ENCODE peak calls at places on chromosome 21, in eight cellular contexts. One of them, this sample, is unnamed.
A peak's percentile ranks its signal among the peaks of the same experiment; 100 is the strongest.

GRCh38 chr21:30336596-30336995 is 898 bp downstream of the KRTAP27-1 start:
- DNase-seq in H1: no peak
- DNase-seq in left ventricle myocardium inferior: no peak
- DNase-seq in brain microvascular endothelial cell: no peak
- DNase-seq in B cell: no peak
- DNase-seq in stomach: no peak
- DNase-seq in GM12865: no peak
- DNase-seq in mammary epithelial cell: peak; percentile 42
- DNase-seq in this sample: no peak

GRCh38 chr21:31630062-31630711 is 29.3 kb upstream of the SOD1 start:
- DNase-seq in H1: no peak
- DNase-seq in left ventricle myocardium inferior: no peak
- DNase-seq in brain microvascular endothelial cell: peak; percentile 97
- DNase-seq in B cell: no peak
- DNase-seq in stomach: peak; percentile 84
- DNase-seq in GM12865: no peak
- DNase-seq in mammary epithelial cell: peak; percentile 98
- DNase-seq in this sample: no peak

GRCh38 chr21:36385909-36386642 is 884 bp downstream of the CHAF1B start:
- DNase-seq in H1: no peak
- DNase-seq in left ventricle myocardium inferior: no peak
- DNase-seq in brain microvascular endothelial cell: no peak
- DNase-seq in B cell: no peak
- DNase-seq in stomach: no peak
- DNase-seq in GM12865: peak; percentile 5
- DNase-seq in mammary epithelial cell: peak; percentile 30
- DNase-seq in this sample: no peak

GRCh38 chr21:32940079-32941014 is 85.4 kb upstream of the OLIG2 start:
- DNase-seq in H1: no peak
- DNase-seq in left ventricle myocardium inferior: no peak
- DNase-seq in brain microvascular endothelial cell: no peak
- DNase-seq in B cell: peak; percentile 67
- DNase-seq in stomach: peak; percentile 44
- DNase-seq in GM12865: peak; percentile 70
- DNase-seq in mammary epithelial cell: peak; percentile 26
- DNase-seq in this sample: no peak

GRCh38 chr21:46054031-46054430 is 43.9 kb upstream of the COL6A2 start:
- DNase-seq in H1: no peak
- DNase-seq in left ventricle myocardium inferior: no peak
- DNase-seq in brain microvascular endothelial cell: no peak
- DNase-seq in B cell: no peak
- DNase-seq in stomach: no peak
- DNase-seq in GM12865: no peak
- DNase-seq in mammary epithelial cell: no peak
- DNase-seq in this sample: no peak

GRCh38 chr21:33824156-33824941 is 91.3 kb downstream of the ATP5PO start:
- DNase-seq in H1: no peak
- DNase-seq in left ventricle myocardium inferior: no peak
- DNase-seq in brain microvascular endothelial cell: no peak
- DNase-seq in B cell: no peak
- DNase-seq in stomach: no peak
- DNase-seq in GM12865: no peak
- DNase-seq in mammary epithelial cell: no peak
- DNase-seq in this sample: no peak

GRCh38 chr21:15430023-15430422 is 299.8 kb upstream of the USP25 start:
- DNase-seq in H1: no peak
- DNase-seq in left ventricle myocardium inferior: no peak
- DNase-seq in brain microvascular endothelial cell: no peak
- DNase-seq in B cell: no peak
- DNase-seq in stomach: no peak
- DNase-seq in GM12865: no peak
- DNase-seq in mammary epithelial cell: no peak
- DNase-seq in this sample: no peak

GRCh38 chr21:40531421-40531820 is 315.5 kb downstream of the DSCAM start:
- DNase-seq in H1: no peak
- DNase-seq in left ventricle myocardium inferior: no peak
- DNase-seq in brain microvascular endothelial cell: no peak
- DNase-seq in B cell: no peak
- DNase-seq in stomach: no peak
- DNase-seq in GM12865: no peak
- DNase-seq in mammary epithelial cell: no peak
- DNase-seq in this sample: no peak

GRCh38 chr21:37230632-37231246 is 36.4 kb downstream of the VPS26C start:
- DNase-seq in H1: no peak
- DNase-seq in left ventricle myocardium inferior: no peak
- DNase-seq in brain microvascular endothelial cell: no peak
- DNase-seq in B cell: no peak
- DNase-seq in stomach: no peak
- DNase-seq in GM12865: no peak
- DNase-seq in mammary epithelial cell: no peak
- DNase-seq in this sample: no peak

GRCh38 chr21:33127154-33127893 is 57.4 kb downstream of the OLIG1 start:
- DNase-seq in H1: no peak
- DNase-seq in left ventricle myocardium inferior: peak; percentile 46
- DNase-seq in brain microvascular endothelial cell: peak; percentile 47
- DNase-seq in B cell: peak; percentile 22
- DNase-seq in stomach: peak; percentile 49
- DNase-seq in GM12865: peak; percentile 65
- DNase-seq in mammary epithelial cell: peak; percentile 44
- DNase-seq in this sample: peak; percentile 55

GRCh38 chr21:44306926-44307687 is 7.3 kb downstream of the PFKL start:
- DNase-seq in H1: no peak
- DNase-seq in left ventricle myocardium inferior: no peak
- DNase-seq in brain microvascular endothelial cell: no peak
- DNase-seq in B cell: no peak
- DNase-seq in stomach: no peak
- DNase-seq in GM12865: no peak
- DNase-seq in mammary epithelial cell: no peak
- DNase-seq in this sample: no peak

GRCh38 chr21:36156815-36157670 is at the start of gene DOP1B:
- DNase-seq in H1: no peak
- DNase-seq in left ventricle myocardium inferior: peak; percentile 21
- DNase-seq in brain microvascular endothelial cell: no peak
- DNase-seq in B cell: peak; percentile 79
- DNase-seq in stomach: no peak
- DNase-seq in GM12865: no peak
- DNase-seq in mammary epithelial cell: no peak
- DNase-seq in this sample: no peak

GRCh38 chr21:31781737-31782136 is 49.8 kb upstream of the SCAF4 start:
- DNase-seq in H1: no peak
- DNase-seq in left ventricle myocardium inferior: peak; percentile 33
- DNase-seq in brain microvascular endothelial cell: peak; percentile 27
- DNase-seq in B cell: no peak
- DNase-seq in stomach: no peak
- DNase-seq in GM12865: no peak
- DNase-seq in mammary epithelial cell: no peak
- DNase-seq in this sample: no peak

GRCh38 chr21:22657786-22658185 is 1659.6 kb downstream of the NCAM2 start:
- DNase-seq in H1: no peak
- DNase-seq in left ventricle myocardium inferior: no peak
- DNase-seq in brain microvascular endothelial cell: no peak
- DNase-seq in B cell: no peak
- DNase-seq in stomach: no peak
- DNase-seq in GM12865: no peak
- DNase-seq in mammary epithelial cell: no peak
- DNase-seq in this sample: no peak

GRCh38 chr21:34808569-34809204 is 139.9 kb downstream of the CLIC6 start:
- DNase-seq in H1: no peak
- DNase-seq in left ventricle myocardium inferior: no peak
- DNase-seq in brain microvascular endothelial cell: peak; percentile 90
- DNase-seq in B cell: no peak
- DNase-seq in stomach: no peak
- DNase-seq in GM12865: no peak
- DNase-seq in mammary epithelial cell: peak; percentile 77
- DNase-seq in this sample: no peak

GRCh38 chr21:16330340-16331319 is 600.8 kb downstream of the USP25 start:
- DNase-seq in H1: no peak
- DNase-seq in left ventricle myocardium inferior: no peak
- DNase-seq in brain microvascular endothelial cell: peak; percentile 71
- DNase-seq in B cell: peak; percentile 32
- DNase-seq in stomach: no peak
- DNase-seq in GM12865: peak; percentile 49
- DNase-seq in mammary epithelial cell: peak; percentile 56
- DNase-seq in this sample: no peak

GRCh38 chr21:45363921-45364463 is 41.0 kb upstream of the COL18A1 start:
- DNase-seq in H1: no peak
- DNase-seq in left ventricle myocardium inferior: peak; percentile 85
- DNase-seq in brain microvascular endothelial cell: peak; percentile 98
- DNase-seq in B cell: no peak
- DNase-seq in stomach: peak; percentile 74
- DNase-seq in GM12865: peak; percentile 46
- DNase-seq in mammary epithelial cell: peak; percentile 96
- DNase-seq in this sample: no peak

DNA sequence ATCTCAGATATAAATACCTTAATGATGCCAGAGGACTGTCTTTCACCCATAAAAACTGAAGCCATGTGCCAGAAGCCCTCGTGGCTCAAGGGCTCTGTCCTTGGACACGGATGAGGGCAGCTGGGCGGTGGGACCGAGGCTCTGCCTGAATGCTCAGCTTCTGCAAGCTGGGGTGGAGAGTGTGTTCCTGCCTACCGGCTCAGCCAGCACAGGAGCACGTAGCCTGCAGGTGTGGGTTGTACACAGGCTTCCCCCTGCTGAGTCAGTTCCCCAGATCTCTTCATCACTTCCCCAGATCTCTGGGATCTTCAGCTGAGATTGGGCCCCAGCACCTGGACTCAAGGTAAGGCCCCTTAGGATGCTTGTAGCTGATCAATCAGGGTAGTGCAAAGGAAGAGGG is 15.4 kb downstream of the KCNJ15 start:
- DNase-seq in H1: no peak
- DNase-seq in left ventricle myocardium inferior: no peak
- DNase-seq in brain microvascular endothelial cell: no peak
- DNase-seq in B cell: no peak
- DNase-seq in stomach: no peak
- DNase-seq in GM12865: peak; percentile 28
- DNase-seq in mammary epithelial cell: peak; percentile 65
- DNase-seq in this sample: no peak
- TF ChIP-seq CTCF in H1: no peak
- TF ChIP-seq CTCF in left ventricle myocardium inferior: no peak
- TF ChIP-seq CTCF in brain microvascular endothelial cell: no peak
- TF ChIP-seq CTCF in B cell: no peak
- TF ChIP-seq CTCF in stomach: no peak
- TF ChIP-seq CTCF in GM12865: no peak
- TF ChIP-seq CTCF in mammary epithelial cell: no peak
- TF ChIP-seq CTCF in this sample: no peak

GRCh38 chr21:42829954-42830353 is 49.4 kb downstream of the WDR4 start:
- DNase-seq in H1: no peak
- DNase-seq in left ventricle myocardium inferior: no peak
- DNase-seq in brain microvascular endothelial cell: no peak
- DNase-seq in B cell: no peak
- DNase-seq in stomach: no peak
- DNase-seq in GM12865: no peak
- DNase-seq in mammary epithelial cell: no peak
- DNase-seq in this sample: no peak

GRCh38 chr21:42827588-42827987 is 51.8 kb downstream of the WDR4 start:
- DNase-seq in H1: no peak
- DNase-seq in left ventricle myocardium inferior: no peak
- DNase-seq in brain microvascular endothelial cell: no peak
- DNase-seq in B cell: no peak
- DNase-seq in stomach: no peak
- DNase-seq in GM12865: no peak
- DNase-seq in mammary epithelial cell: no peak
- DNase-seq in this sample: no peak

GRCh38 chr21:42833439-42833815 is 45.9 kb downstream of the WDR4 start:
- DNase-seq in H1: no peak
- DNase-seq in left ventricle myocardium inferior: no peak
- DNase-seq in brain microvascular endothelial cell: no peak
- DNase-seq in B cell: peak; percentile 35
- DNase-seq in stomach: peak; percentile 54
- DNase-seq in GM12865: peak; percentile 77
- DNase-seq in mammary epithelial cell: no peak
- DNase-seq in this sample: no peak

GRCh38 chr21:42829417-42829816 is 49.9 kb downstream of the WDR4 start:
- DNase-seq in H1: no peak
- DNase-seq in left ventricle myocardium inferior: no peak
- DNase-seq in brain microvascular endothelial cell: no peak
- DNase-seq in B cell: no peak
- DNase-seq in stomach: no peak
- DNase-seq in GM12865: no peak
- DNase-seq in mammary epithelial cell: no peak
- DNase-seq in this sample: no peak

GRCh38 chr21:42830456-42831455 is 48.6 kb downstream of the WDR4 start:
- DNase-seq in H1: no peak
- DNase-seq in left ventricle myocardium inferior: no peak
- DNase-seq in brain microvascular endothelial cell: no peak
- DNase-seq in B cell: no peak
- DNase-seq in stomach: peak; percentile 25
- DNase-seq in GM12865: no peak
- DNase-seq in mammary epithelial cell: no peak
- DNase-seq in this sample: no peak
- TF ChIP-seq CTCF in H1: no peak
- TF ChIP-seq CTCF in left ventricle myocardium inferior: no peak
- TF ChIP-seq CTCF in brain microvascular endothelial cell: peak; percentile 11
- TF ChIP-seq CTCF in B cell: peak; percentile 11
- TF ChIP-seq CTCF in stomach: no peak
- TF ChIP-seq CTCF in GM12865: no peak
- TF ChIP-seq CTCF in mammary epithelial cell: no peak
- TF ChIP-seq CTCF in this sample: no peak

DNA sequence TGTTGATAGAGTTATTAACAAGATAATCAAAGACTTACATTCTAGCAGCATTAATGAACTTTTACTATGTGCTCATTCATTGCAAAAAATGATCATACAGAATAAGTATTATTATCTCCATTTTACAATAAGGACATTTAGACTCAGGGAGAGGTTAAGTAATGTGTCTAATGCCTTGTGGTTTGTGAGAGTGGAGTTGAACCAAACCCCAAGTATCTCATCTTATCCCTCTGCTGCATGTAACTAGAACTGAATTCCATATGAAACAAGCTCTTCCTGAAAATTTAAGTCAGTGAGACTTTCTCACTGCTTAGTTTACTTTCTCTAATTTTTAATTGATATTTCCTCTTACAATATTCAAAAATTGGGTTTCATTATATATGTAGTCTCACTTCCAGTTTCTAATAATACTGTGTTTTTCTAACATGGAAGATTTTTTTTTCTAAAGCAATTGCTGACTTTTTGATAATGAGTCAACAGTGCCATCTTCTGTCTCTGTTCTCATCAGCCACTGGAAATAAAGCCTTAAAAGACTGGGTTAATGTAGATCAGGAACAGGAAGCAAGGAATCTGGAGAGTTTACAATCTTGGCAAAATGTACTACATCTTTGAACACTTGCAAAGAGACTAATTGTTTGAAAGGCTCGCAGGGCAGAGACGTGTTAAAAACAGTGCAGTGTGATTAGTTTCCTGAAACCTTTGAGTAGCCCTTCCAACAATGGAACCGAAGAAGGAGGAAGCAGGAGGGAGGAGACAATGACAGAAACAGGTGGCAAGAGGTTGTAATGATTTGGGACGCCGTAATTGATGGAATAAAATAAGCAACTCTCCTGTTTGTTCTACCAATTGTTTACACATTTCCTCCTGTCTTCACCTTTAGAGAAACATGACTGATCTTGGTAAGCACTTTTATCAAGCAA is 567.6 kb downstream of the MRPL39 start:
- DNase-seq in H1: no peak
- DNase-seq in left ventricle myocardium inferior: no peak
- DNase-seq in brain microvascular endothelial cell: no peak
- DNase-seq in B cell: peak; percentile 63
- DNase-seq in stomach: no peak
- DNase-seq in GM12865: peak; percentile 73
- DNase-seq in mammary epithelial cell: no peak
- DNase-seq in this sample: no peak
- TF ChIP-seq CTCF in H1: no peak
- TF ChIP-seq CTCF in left ventricle myocardium inferior: peak; percentile 52
- TF ChIP-seq CTCF in brain microvascular endothelial cell: peak; percentile 4
- TF ChIP-seq CTCF in B cell: peak; percentile 63
- TF ChIP-seq CTCF in stomach: no peak
- TF ChIP-seq CTCF in GM12865: peak; percentile 38
- TF ChIP-seq CTCF in mammary epithelial cell: no peak
- TF ChIP-seq CTCF in this sample: peak; percentile 42

GRCh38 chr21:27466175-27466574 is 499.3 kb upstream of the ADAMTS5 start:
- DNase-seq in H1: no peak
- DNase-seq in left ventricle myocardium inferior: no peak
- DNase-seq in brain microvascular endothelial cell: no peak
- DNase-seq in B cell: no peak
- DNase-seq in stomach: no peak
- DNase-seq in GM12865: peak; percentile 1
- DNase-seq in mammary epithelial cell: no peak
- DNase-seq in this sample: no peak
- TF ChIP-seq CTCF in H1: no peak
- TF ChIP-seq CTCF in left ventricle myocardium inferior: peak; percentile 21
- TF ChIP-seq CTCF in brain microvascular endothelial cell: peak; percentile 4
- TF ChIP-seq CTCF in B cell: no peak
- TF ChIP-seq CTCF in stomach: no peak
- TF ChIP-seq CTCF in GM12865: no peak
- TF ChIP-seq CTCF in mammary epithelial cell: peak; percentile 39
- TF ChIP-seq CTCF in this sample: no peak